ENCODE peak calls at places on chromosome 1, in five cellular contexts. T is HepG2, B is NT2/D1, A is H1, K is GM12878. M is an unnamed sample.

GRCh38 chr1:32539584-32540571 is 651 bp downstream of the ZBTB8A start:
- DNase-seq in K (no peak), B (no peak), T (no peak), A (peak; percentile 67), M (peak; percentile 66)

GRCh38 chr1:36533897-36534296 is 51.2 kb upstream of the CSF3R start:
- DNase-seq in A (no peak), K (no peak), B (no peak), T (no peak), M (no peak)

GRCh38 chr1:246355421-246356230 is 151.5 kb downstream of the SMYD3 start:
- DNase-seq in A (peak; percentile 55), K (no peak), B (peak; percentile 18), T (no peak), M (peak; percentile 7)

GRCh38 chr1:192600264-192600663 is 24.7 kb downstream of the RGS1 start:
- DNase-seq in B (no peak), T (no peak), A (no peak), K (no peak), M (no peak)

GRCh38 chr1:61654067-61654466 is 70.9 kb downstream of the TM2D1 start:
- DNase-seq in K (no peak), A (no peak), B (no peak), T (no peak), M (no peak)

GRCh38 chr1:1914101-1914811 is 804 bp upstream of the CALML6 start:
- DNase-seq in B (no peak), A (no peak), K (no peak), T (no peak), M (no peak)

GRCh38 chr1:78370356-78370755 is 120.4 kb upstream of the PTGFR start:
- DNase-seq in K (no peak), B (no peak), A (no peak), T (no peak), M (no peak)

GRCh38 chr1:248858096-248858890 is 592 bp downstream of the ZNF692 start:
- DNase-seq in K (no peak), B (no peak), T (peak; percentile 63), A (peak; percentile 82), M (peak; percentile 40)

GRCh38 chr1:57485643-57486042 is 61.8 kb upstream of the DAB1 start:
- DNase-seq in A (no peak), T (no peak), B (no peak), K (no peak), M (no peak)

GRCh38 chr1:46487818-46488218 is 1.8 kb upstream of the DMBX1 start:
- DNase-seq in T (no peak), K (no peak), B (peak; percentile 65), A (peak; percentile 69), M (peak; percentile 62)

GRCh38 chr1:156627313-156627880 is 8.2 kb downstream of the HAPLN2 start:
- DNase-seq in T (peak; percentile 58), K (no peak), A (no peak), B (no peak), M (peak; percentile 56)

GRCh38 chr1:109643385-109644230 is 12.3 kb upstream of the GSTM4 start:
- DNase-seq in K (no peak), T (peak; percentile 67), B (peak; percentile 90), A (peak; percentile 99), M (peak; percentile 91)

GRCh38 chr1:244044423-244044822 is 6.7 kb upstream of the ZBTB18 start:
- DNase-seq in A (no peak), B (no peak), K (no peak), T (no peak), M (no peak)

GRCh38 chr1:223760833-223761232 is 48.5 kb downstream of the CAPN2 start:
- DNase-seq in A (no peak), K (no peak), B (no peak), T (no peak), M (no peak)

GRCh38 chr1:223765719-223766340 is 53.5 kb downstream of the CAPN2 start:
- DNase-seq in B (no peak), K (no peak), T (peak; percentile 64), A (no peak), M (no peak)

GRCh38 chr1:223761416-223761815 is 49.1 kb downstream of the CAPN2 start:
- DNase-seq in B (no peak), T (no peak), K (no peak), A (no peak), M (no peak)

GRCh38 chr1:223763881-223764280 is 51.5 kb downstream of the CAPN2 start:
- DNase-seq in B (no peak), T (no peak), A (no peak), K (no peak), M (no peak)

GRCh38 chr1:223765036-223765718 is 52.8 kb downstream of the CAPN2 start:
- DNase-seq in A (no peak), K (no peak), B (no peak), T (peak; percentile 93), M (no peak)
- TF ChIP-seq SUZ12 in A (no peak), K (no peak), B (no peak), T (no peak), M (no peak)

GRCh38 chr1:17119076-17119743 is at the start of gene PADI2:
- DNase-seq in K (no peak), T (no peak), A (peak; percentile 89), B (no peak), M (peak; percentile 90)

GRCh38 chr1:17119744-17120482 is 662 bp upstream of the PADI2 start:
- DNase-seq in K (peak; percentile 42), B (no peak), T (no peak), A (no peak), M (no peak)

GRCh38 chr1:17118268-17118667 is 983 bp downstream of the PADI2 start:
- DNase-seq in B (no peak), T (no peak), K (no peak), A (no peak), M (no peak)

GRCh38 chr1:17117451-17118265 is 1.6 kb downstream of the PADI2 start:
- DNase-seq in A (no peak), T (no peak), K (no peak), B (no peak), M (no peak)

GRCh38 chr1:17118706-17119075 is 560 bp downstream of the PADI2 start:
- DNase-seq in K (no peak), B (no peak), A (peak; percentile 71), T (no peak), M (no peak)
- TF ChIP-seq SUZ12 in K (no peak), B (no peak), A (peak; percentile 77), T (no peak), M (no peak)

GRCh38 chr1:39877980-39878956 is 5.0 kb downstream of the TRIT1 start:
- DNase-seq in B (no peak), K (no peak), T (no peak), A (no peak), M (no peak)

GRCh38 chr1:39886757-39887231 is 3.5 kb upstream of the TRIT1 start:
- DNase-seq in A (no peak), B (no peak), T (no peak), K (no peak), M (no peak)

GRCh38 chr1:39877231-39877778 is 6.0 kb downstream of the TRIT1 start:
- DNase-seq in B (no peak), A (no peak), K (no peak), T (no peak), M (no peak)

GRCh38 chr1:39885516-39885915 is 2.2 kb upstream of the TRIT1 start:
- DNase-seq in A (no peak), T (no peak), B (no peak), K (no peak), M (no peak)

GRCh38 chr1:39882152-39882551 is 1.2 kb downstream of the TRIT1 start:
- DNase-seq in K (no peak), T (no peak), A (no peak), B (no peak), M (no peak)
- TF ChIP-seq SUZ12 in K (no peak), T (no peak), A (no peak), B (no peak), M (no peak)

GRCh38 chr1:12475947-12476346 is 142.1 kb downstream of the DHRS3 start:
- DNase-seq in A (no peak), T (peak; percentile 55), B (no peak), K (no peak), M (no peak)

GRCh38 chr1:12473596-12474329 is 144.2 kb downstream of the DHRS3 start:
- DNase-seq in B (no peak), T (no peak), K (no peak), A (no peak), M (no peak)

GRCh38 chr1:12475158-12475934 is 142.7 kb downstream of the DHRS3 start:
- DNase-seq in T (peak; percentile 60), A (no peak), B (no peak), K (no peak), M (no peak)

GRCh38 chr1:12472410-12472797 is 145.6 kb downstream of the DHRS3 start:
- DNase-seq in A (no peak), K (no peak), B (no peak), T (no peak), M (no peak)

GRCh38 chr1:12472798-12473551 is 145.0 kb downstream of the DHRS3 start:
- DNase-seq in A (no peak), K (no peak), T (no peak), B (no peak), M (no peak)
- TF ChIP-seq SUZ12 in A (no peak), K (no peak), T (no peak), B (no peak), M (no peak)

DNA sequence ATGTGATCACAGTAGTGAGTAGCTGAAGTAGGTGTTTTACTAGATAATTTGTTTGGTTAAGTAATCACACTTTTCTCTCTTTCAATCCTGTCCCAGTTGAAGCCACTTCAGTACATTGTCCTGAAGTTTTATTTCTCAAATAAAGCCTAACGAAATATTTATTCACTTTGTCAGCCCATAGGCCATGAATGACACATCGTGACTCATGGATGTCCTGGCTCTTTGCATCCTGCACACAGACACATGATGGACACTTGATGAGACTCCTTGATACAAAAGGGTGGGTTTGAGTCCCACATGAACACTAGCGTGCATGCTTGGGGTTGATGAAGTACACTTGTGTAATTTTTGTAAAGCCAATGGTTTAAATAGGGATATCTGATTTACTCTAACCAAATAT is 22.8 kb upstream of the LAMC2 start:
- DNase-seq in A (no peak), B (no peak), K (no peak), T (no peak), M (no peak)
- TF ChIP-seq SUZ12 in A (no peak), B (no peak), K (no peak), T (no peak), M (no peak)

GRCh38 chr1:227754958-227755357 is 19.7 kb downstream of the SNAP47 start:
- DNase-seq in A (no peak), B (no peak), K (no peak), T (no peak), M (no peak)
- TF ChIP-seq SUZ12 in A (no peak), B (no peak), K (no peak), T (no peak), M (no peak)

GRCh38 chr1:107153033-107153432 is 12.2 kb downstream of the NTNG1 start:
- DNase-seq in A (no peak), T (peak; percentile 2), B (no peak), K (no peak), M (no peak)
- TF ChIP-seq SUZ12 in A (no peak), T (no peak), B (no peak), K (no peak), M (no peak)

DNA sequence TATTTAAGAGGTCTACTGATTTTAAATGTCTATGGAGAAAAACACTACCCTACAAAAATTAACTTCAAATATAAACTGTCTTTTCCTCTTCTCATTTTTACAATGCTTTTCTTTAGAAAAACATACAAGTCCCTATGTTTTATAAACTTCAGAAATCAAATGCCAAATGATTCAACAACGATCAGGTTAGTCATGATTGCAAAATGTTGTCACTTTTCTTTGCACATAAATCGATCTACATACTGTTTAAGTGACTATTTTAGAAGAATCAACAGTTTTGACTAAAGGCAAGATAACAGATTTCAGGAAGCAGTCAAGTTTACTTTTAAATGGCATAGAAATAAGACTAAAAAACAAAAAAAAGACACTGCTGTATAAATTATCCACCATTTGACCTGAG is 168.7 kb downstream of the GPATCH2 start:
- DNase-seq in A (no peak), B (no peak), K (no peak), T (no peak), M (no peak)
- TF ChIP-seq SUZ12 in A (no peak), B (no peak), K (no peak), T (no peak), M (no peak)